ENCODE peak calls at places on chromosome 12, in eight cellular contexts. K, A, S, D, O, I, U and P are unnamed samples.

GRCh38 chr12:90979936-90980335 is 24.8 kb downstream of the EPYC start:
- DNase-seq in S (no peak), K (no peak), U (no peak), O (peak; percentile 58), I (no peak), A (no peak), D (no peak), P (no peak)

GRCh38 chr12:120761581-120761980 is 36.0 kb downstream of the ACADS start:
- DNase-seq in S (peak; percentile 78), O (peak; percentile 63), I (peak; percentile 41), K (no peak), U (peak; percentile 78), A (no peak), D (no peak), P (peak; percentile 83)

GRCh38 chr12:106284294-106285105 is 18.0 kb upstream of the TCP11L2 start:
- DNase-seq in A (no peak), D (no peak), K (peak; percentile 4), U (no peak), O (no peak), S (no peak), I (peak; percentile 13), P (no peak)

GRCh38 chr12:30813741-30814687 is 59.3 kb upstream of the CAPRIN2 start:
- DNase-seq in K (no peak), O (peak; percentile 26), U (no peak), D (no peak), A (peak; percentile 69), I (no peak), S (peak; percentile 57), P (no peak)

GRCh38 chr12:80017261-80017870 is 82.0 kb upstream of the OTOGL start:
- DNase-seq in I (no peak), U (no peak), S (no peak), O (no peak), A (no peak), D (no peak), K (no peak), P (no peak)

GRCh38 chr12:64990991-64991570 is 130.0 kb downstream of the WIF1 start:
- DNase-seq in D (no peak), S (peak; percentile 5), I (no peak), A (no peak), K (no peak), O (peak; percentile 46), U (no peak), P (no peak)

GRCh38 chr12:52361553-52361952 is 5.7 kb downstream of the KRT85 start:
- DNase-seq in O (no peak), S (no peak), A (no peak), D (no peak), K (no peak), I (no peak), U (no peak), P (no peak)

GRCh38 chr12:19447386-19447785 is 8.1 kb downstream of the AEBP2 start:
- DNase-seq in K (no peak), S (no peak), O (no peak), I (no peak), D (no peak), A (no peak), U (no peak), P (no peak)

GRCh38 chr12:55060470-55060869 is 40.7 kb downstream of the NEUROD4 start:
- DNase-seq in K (no peak), I (no peak), U (no peak), S (no peak), D (peak; percentile 17), O (no peak), A (peak; percentile 27), P (no peak)

GRCh38 chr12:96368233-96368632 is 32.0 kb downstream of the CDK17 start:
- DNase-seq in A (no peak), U (no peak), O (no peak), S (no peak), I (peak; percentile 23), D (no peak), K (no peak), P (no peak)

GRCh38 chr12:12608557-12608957 is 3.1 kb upstream of the CREBL2 start:
- DNase-seq in I (no peak), U (no peak), S (peak; percentile 17), D (no peak), A (peak; percentile 29), K (peak; percentile 7), O (no peak), P (no peak)

GRCh38 chr12:40033260-40033649 is 72.6 kb downstream of the SLC2A13 start:
- DNase-seq in S (no peak), U (no peak), O (no peak), I (no peak), D (peak; percentile 57), K (no peak), A (no peak), P (no peak)

GRCh38 chr12:106081606-106082005 is 57.1 kb downstream of the NUAK1 start:
- DNase-seq in A (no peak), D (no peak), K (no peak), S (no peak), O (no peak), U (no peak), I (no peak), P (no peak)

GRCh38 chr12:128265566-128265965 is 1.4 kb upstream of the TMEM132C start:
- DNase-seq in D (no peak), A (no peak), O (no peak), K (no peak), S (no peak), I (no peak), U (no peak), P (no peak)

GRCh38 chr12:64352181-64352580 is 38.4 kb downstream of the C12orf56 start:
- DNase-seq in K (peak; percentile 15), U (no peak), I (no peak), D (peak; percentile 26), S (no peak), A (no peak), O (no peak), P (no peak)

GRCh38 chr12:47419500-47419899 is 286.3 kb downstream of the RPAP3 start:
- DNase-seq in K (no peak), D (no peak), U (no peak), A (no peak), S (peak; percentile 38), I (no peak), O (no peak), P (no peak)

GRCh38 chr12:63918788-63919300 is 74.3 kb downstream of the SRGAP1 start:
- DNase-seq in A (peak; percentile 87), I (no peak), U (peak; percentile 22), O (peak; percentile 84), K (peak; percentile 48), D (no peak), S (peak; percentile 97), P (no peak)

GRCh38 chr12:11837318-11837934 is 188.0 kb downstream of the ETV6 start:
- DNase-seq in A (peak; percentile 36), S (no peak), O (no peak), I (no peak), U (no peak), D (no peak), K (no peak), P (no peak)

GRCh38 chr12:42589465-42590323 is at the start of gene PRICKLE1:
- DNase-seq in A (peak; percentile 54), K (peak; percentile 67), U (peak; percentile 75), D (peak; percentile 67), O (peak; percentile 56), I (no peak), S (peak; percentile 66), P (no peak)

GRCh38 chr12:107309020-107309419 is 215.7 kb upstream of the CRY1 start:
- DNase-seq in K (no peak), D (no peak), I (no peak), O (no peak), U (no peak), A (no peak), S (no peak), P (no peak)

GRCh38 chr12:77122236-77122635 is 56.9 kb upstream of the E2F7 start:
- DNase-seq in O (peak; percentile 92), K (peak; percentile 30), I (no peak), U (peak; percentile 30), D (no peak), A (peak; percentile 86), S (peak; percentile 98), P (no peak)

GRCh38 chr12:116365114-116365513 is 87.6 kb upstream of the MED13L start:
- DNase-seq in A (no peak), K (no peak), S (no peak), D (no peak), O (no peak), I (no peak), U (no peak), P (no peak)
- TF ChIP-seq CTCF in A (no peak), K (no peak), S (no peak), D (no peak), O (no peak), I (no peak), U (no peak), P (no peak)

DNA sequence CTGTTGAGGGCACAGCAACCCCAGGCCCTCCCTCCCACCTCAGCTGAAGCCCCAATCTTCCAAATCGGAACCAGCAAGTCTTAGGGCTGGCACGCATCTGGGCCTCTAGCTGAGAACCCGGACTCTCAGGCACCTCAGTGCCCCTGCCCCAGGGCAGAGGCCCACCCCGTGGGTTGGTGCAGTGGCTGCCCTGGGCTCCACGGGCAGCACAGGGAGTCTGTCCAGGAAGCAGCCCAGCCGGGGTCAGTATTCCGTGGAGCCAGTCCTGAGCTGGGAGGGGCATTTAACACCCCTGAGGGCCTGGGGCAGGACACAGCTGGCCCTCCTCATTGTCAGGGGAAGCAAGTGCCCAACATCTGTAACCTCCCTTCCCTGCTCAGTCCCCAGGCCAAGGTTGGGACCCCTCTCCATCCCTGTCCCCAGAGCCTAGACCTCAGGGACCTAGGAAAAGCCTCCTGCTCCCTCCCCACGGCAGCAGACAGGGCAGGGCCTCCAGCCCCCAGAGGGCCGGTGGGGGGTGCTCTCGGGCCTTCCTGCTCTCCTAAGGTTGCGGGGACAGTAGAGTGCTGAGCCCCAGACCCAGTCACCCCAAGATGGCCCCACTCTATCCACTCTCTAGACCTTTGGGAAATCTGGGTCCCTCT is 36.5 kb downstream of the SLC6A12 start:
- DNase-seq in D (no peak), O (no peak), K (no peak), A (no peak), I (no peak), S (no peak), U (no peak), P (no peak)
- TF ChIP-seq CTCF in D (peak; percentile 31), O (no peak), K (no peak), A (no peak), I (no peak), S (no peak), U (no peak), P (no peak)

GRCh38 chr12:56189918-56190694 is 823 bp upstream of the SMARCC2 start:
- DNase-seq in A (peak; percentile 90), U (peak; percentile 92), D (peak; percentile 92), S (peak; percentile 92), O (peak; percentile 74), I (peak; percentile 81), K (peak; percentile 95), P (peak; percentile 68)
- TF ChIP-seq CTCF in A (no peak), U (no peak), D (peak; percentile 2), S (no peak), O (no peak), I (no peak), K (no peak), P (no peak)

DNA sequence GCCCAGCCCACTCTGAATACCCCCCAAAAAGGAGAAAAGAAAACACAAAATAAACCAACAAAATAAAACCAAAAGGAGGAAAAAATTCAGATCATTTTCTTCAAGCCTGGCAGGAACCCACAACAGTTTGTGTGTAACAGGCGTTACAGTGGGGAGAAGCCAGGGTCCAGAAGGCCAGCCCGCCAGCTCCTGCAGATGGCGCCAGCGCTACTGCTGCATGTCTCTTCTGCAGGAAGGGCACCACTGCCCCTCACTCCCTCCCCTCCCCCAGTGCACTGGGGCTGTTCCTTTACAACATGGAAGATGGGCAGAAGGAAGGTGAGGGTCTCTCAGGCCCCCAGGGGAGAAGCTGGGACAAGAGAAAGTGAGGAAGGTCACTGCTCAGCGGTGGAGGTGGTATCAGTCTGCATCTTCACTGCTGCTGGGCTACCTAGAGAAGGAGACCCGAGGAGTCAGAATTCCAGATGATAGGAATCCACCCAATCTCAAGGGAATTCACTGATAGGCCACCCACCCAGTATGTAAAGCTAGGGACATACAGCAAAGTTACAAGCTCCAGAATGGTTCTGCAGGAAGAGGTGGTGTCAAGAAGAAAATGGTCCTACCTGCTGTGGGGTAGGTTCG is 2.3 kb upstream of the NOP2 start:
- DNase-seq in K (peak; percentile 71), O (peak; percentile 17), A (peak; percentile 44), I (no peak), D (peak; percentile 85), U (peak; percentile 75), S (peak; percentile 26), P (peak; percentile 52)
- TF ChIP-seq CTCF in K (peak; percentile 83), O (peak; percentile 48), A (peak; percentile 46), I (no peak), D (peak; percentile 83), U (peak; percentile 52), S (peak; percentile 52), P (no peak)